ENCODE peak calls at places on chromosomes 11 and 22, in eight cellular contexts. S is AG04450, I is ovary, E is fibroblast of mammary gland, Q is uterus, D is GM10248, A is nephron progenitor cell, K is psoas muscle. G is an unnamed sample.

GRCh38 chr11:43944761-43945311 is 2.4 kb downstream of the C11orf96 start:
- DNase-seq in S (no peak), I (peak; percentile 91), E (no peak), Q (peak; percentile 76), D (peak; percentile 80), A (peak; percentile 62), K (peak; percentile 77), G (no peak)

GRCh38 chr11:72007587-72007986 is 8.9 kb downstream of the IL18BP start:
- DNase-seq in S (no peak), I (no peak), E (no peak), Q (no peak), D (no peak), A (no peak), K (no peak), G (no peak)

GRCh38 chr11:57210731-57211335 is 26.2 kb downstream of the APLNR start:
- DNase-seq in S (no peak), I (no peak), E (no peak), Q (no peak), D (no peak), A (peak; percentile 38), K (no peak), G (no peak)

GRCh38 chr11:128859563-128860441 is 7.3 kb downstream of the KCNJ1 start:
- DNase-seq in S (no peak), I (peak; percentile 78), E (peak; percentile 52), Q (peak; percentile 49), D (peak; percentile 86), A (peak; percentile 87), K (peak; percentile 69), G (no peak)

GRCh38 chr11:18324381-18324780 is 2.0 kb downstream of the GTF2H1 start:
- DNase-seq in S (no peak), I (no peak), E (no peak), Q (no peak), D (no peak), A (no peak), K (no peak), G (no peak)

GRCh38 chr11:118618991-118619375 is 11.6 kb downstream of the PHLDB1 start:
- DNase-seq in S (no peak), I (peak; percentile 61), E (peak; percentile 87), Q (peak; percentile 65), D (no peak), A (no peak), K (peak; percentile 72), G (no peak)

GRCh38 chr11:71076525-71077304 is 175.7 kb downstream of the SHANK2 start:
- DNase-seq in S (no peak), I (no peak), E (no peak), Q (no peak), D (no peak), A (no peak), K (no peak), G (no peak)

GRCh38 chr11:3144296-3145205 is 20.6 kb downstream of the OSBPL5 start:
- DNase-seq in S (no peak), I (no peak), E (no peak), Q (no peak), D (no peak), A (no peak), K (no peak), G (no peak)

GRCh38 chr22:19723165-19723989 is at the start of gene GP1BB:
- DNase-seq in S (no peak), I (no peak), E (no peak), Q (no peak), D (no peak), A (peak; percentile 62), K (no peak), G (no peak)

GRCh38 chr22:40953446-40953845 is 2.3 kb downstream of the RBX1 start:
- DNase-seq in S (no peak), I (no peak), E (no peak), Q (no peak), D (no peak), A (no peak), K (no peak), G (no peak)

GRCh38 chr11:112539741-112540140 is 279.1 kb upstream of the PLET1 start:
- DNase-seq in S (no peak), I (no peak), E (no peak), Q (no peak), D (no peak), A (no peak), K (no peak), G (no peak)

GRCh38 chr22:31952459-31952858 is 8.1 kb downstream of the YWHAH start:
- DNase-seq in S (peak; percentile 49), I (no peak), E (peak; percentile 92), Q (no peak), D (no peak), A (no peak), K (no peak), G (no peak)

GRCh38 chr22:30607300-30607930 is 441 bp downstream of the TCN2 start:
- DNase-seq in S (no peak), I (no peak), E (no peak), Q (no peak), D (no peak), A (no peak), K (no peak), G (no peak)

GRCh38 chr22:30604723-30605122 is 2.3 kb upstream of the TCN2 start:
- DNase-seq in S (no peak), I (no peak), E (no peak), Q (no peak), D (no peak), A (no peak), K (no peak), G (no peak)

GRCh38 chr22:30605449-30606110 is 1.4 kb upstream of the TCN2 start:
- DNase-seq in S (no peak), I (peak; percentile 52), E (peak; percentile 59), Q (peak; percentile 45), D (peak; percentile 70), A (peak; percentile 43), K (peak; percentile 59), G (no peak)

GRCh38 chr22:30607939-30608338 is 965 bp downstream of the TCN2 start:
- DNase-seq in S (no peak), I (no peak), E (no peak), Q (no peak), D (peak; percentile 39), A (no peak), K (no peak), G (no peak)

DNA sequence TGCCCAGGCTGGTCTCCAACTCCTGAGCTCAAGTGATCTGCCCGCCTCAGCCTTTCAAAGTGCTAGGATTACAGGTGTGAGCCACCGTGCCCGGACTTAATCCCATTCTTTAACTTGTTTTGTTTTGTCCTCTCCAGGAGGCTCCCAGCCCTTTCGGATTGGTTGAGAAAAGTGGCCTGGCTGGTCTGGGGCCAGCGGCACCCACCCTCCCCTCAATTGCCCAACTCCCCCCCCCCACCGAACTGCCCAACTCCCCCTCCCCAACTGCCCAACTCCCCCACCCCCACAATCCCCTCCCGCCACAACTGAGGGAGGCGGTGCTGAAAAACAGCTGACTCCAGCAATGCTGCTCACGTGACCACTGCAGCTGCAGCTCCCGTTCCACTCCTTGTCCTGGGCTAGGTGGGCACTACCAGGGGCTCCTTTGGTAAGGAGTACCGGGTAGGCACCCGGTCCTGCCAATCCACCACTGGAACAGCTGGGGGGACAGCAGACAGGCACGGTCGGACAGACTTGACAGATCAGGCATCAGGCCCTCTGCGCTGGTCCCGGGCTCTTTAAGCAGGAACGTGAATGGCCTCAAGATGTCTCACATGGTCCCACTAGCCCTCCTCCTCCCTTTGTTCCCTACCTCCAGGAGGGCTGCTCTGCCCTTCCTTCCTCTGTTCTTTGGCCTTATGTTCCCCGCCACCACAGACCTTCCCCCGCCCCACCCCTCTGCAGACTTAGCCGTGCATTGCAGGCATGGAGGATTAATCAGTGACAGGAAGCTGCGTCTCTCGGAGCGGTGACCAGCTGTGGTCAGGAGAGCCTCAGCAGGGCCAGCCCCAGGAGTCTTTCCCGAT is at the start of gene TCN2:
- DNase-seq in S (no peak), I (peak; percentile 74), E (peak; percentile 84), Q (peak; percentile 65), D (peak; percentile 73), A (peak; percentile 55), K (peak; percentile 66), G (peak; percentile 74)
- TF ChIP-seq CTCF in S (peak; percentile 12), I (no peak), E (no peak), Q (no peak), D (no peak), A (no peak), K (no peak), G (no peak)

DNA sequence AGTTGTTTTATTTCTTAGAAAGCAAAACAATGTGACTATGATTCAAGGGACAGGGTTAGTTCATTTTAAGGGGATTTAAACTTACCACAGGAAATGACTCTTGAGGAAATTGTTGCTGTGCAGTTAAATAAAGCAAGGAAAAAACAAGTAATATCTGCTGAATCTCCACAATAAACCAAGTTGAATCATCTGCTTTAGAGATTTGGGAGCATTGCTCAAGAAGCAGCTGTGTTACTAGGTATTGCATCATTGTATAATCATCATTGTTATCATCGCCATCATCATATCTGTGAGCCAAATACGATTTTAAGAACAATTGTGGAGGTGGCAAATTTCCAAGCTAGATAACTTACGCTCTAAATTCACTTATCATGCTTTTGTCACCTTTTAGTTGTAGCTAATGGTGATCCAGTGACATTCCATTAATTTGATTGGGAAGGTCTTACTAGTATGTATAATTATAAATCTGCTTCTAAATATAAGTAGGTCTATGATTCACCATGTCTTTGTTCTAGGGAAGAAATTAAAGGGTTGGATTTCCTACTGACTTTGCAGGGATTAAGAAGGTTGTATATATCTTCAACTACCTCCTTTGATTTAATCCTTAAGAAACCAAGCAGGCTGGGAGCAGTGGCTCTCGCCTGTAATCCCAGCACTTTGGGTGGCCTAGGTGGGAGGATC is 19.9 kb downstream of the MMP10 start:
- DNase-seq in S (peak; percentile 88), I (no peak), E (peak; percentile 97), Q (no peak), D (no peak), A (no peak), K (no peak), G (peak; percentile 82)
- TF ChIP-seq CTCF in S (no peak), I (no peak), E (no peak), Q (no peak), D (no peak), A (no peak), K (no peak), G (no peak)

GRCh38 chr11:125369808-125370207 is 126.3 kb downstream of the FEZ1 start:
- DNase-seq in S (no peak), I (no peak), E (no peak), Q (no peak), D (no peak), A (no peak), K (no peak), G (no peak)

GRCh38 chr11:125372088-125372487 is 124.0 kb downstream of the FEZ1 start:
- DNase-seq in S (no peak), I (no peak), E (no peak), Q (no peak), D (no peak), A (no peak), K (no peak), G (no peak)

GRCh38 chr11:125372911-125373310 is 123.2 kb downstream of the FEZ1 start:
- DNase-seq in S (no peak), I (no peak), E (no peak), Q (no peak), D (no peak), A (no peak), K (no peak), G (no peak)

GRCh38 chr11:125370561-125371389 is 125.3 kb downstream of the FEZ1 start:
- DNase-seq in S (no peak), I (no peak), E (no peak), Q (no peak), D (no peak), A (no peak), K (no peak), G (no peak)

GRCh38 chr11:125371451-125371935 is 124.6 kb downstream of the FEZ1 start:
- DNase-seq in S (no peak), I (no peak), E (no peak), Q (no peak), D (no peak), A (peak; percentile 55), K (no peak), G (no peak)
- TF ChIP-seq CTCF in S (no peak), I (no peak), E (no peak), Q (no peak), D (no peak), A (no peak), K (no peak), G (no peak)

GRCh38 chr22:33438273-33438672 is 380.1 kb upstream of the SYN3 start:
- DNase-seq in S (peak; percentile 36), I (no peak), E (peak; percentile 90), Q (peak; percentile 15), D (no peak), A (no peak), K (no peak), G (peak; percentile 62)
- TF ChIP-seq CTCF in S (no peak), I (no peak), E (no peak), Q (no peak), D (no peak), A (no peak), K (no peak), G (no peak)